ENCODE peak calls at places on chromosome 19, in nine cellular contexts. T is CD8-positive, alpha-beta T cell; S is psoas muscle; C is endothelial cell of umbilical vein; H is RPMI8226; W is amniotic stem cell; I is WTC11; X is RWPE1; K is Calu3. Q is an unnamed sample.
A peak's percentile ranks its signal among the peaks of the same experiment; 100 is the strongest.

GRCh38 chr19:54916822-54917221 is 10.9 kb downstream of the NCR1 start:
- DNase-seq in S (no peak), C (no peak), H (no peak), W (no peak), T (no peak), X (no peak), K (no peak), I (no peak), Q (no peak)

GRCh38 chr19:38152461-38153379 is 71.3 kb downstream of the DPF1 start:
- DNase-seq in X (peak; percentile 34), T (no peak), W (no peak), I (no peak), S (no peak), H (no peak), K (no peak), C (no peak), Q (no peak)

GRCh38 chr19:28213476-28214082 is 999.4 kb downstream of the UQCRFS1 start:
- DNase-seq in T (no peak), X (no peak), K (no peak), I (no peak), C (no peak), S (no peak), W (no peak), H (no peak), Q (peak; percentile 15)

GRCh38 chr19:4508698-4509097 is 9.6 kb downstream of the PLIN4 start:
- DNase-seq in H (no peak), X (no peak), C (no peak), T (no peak), I (no peak), W (no peak), S (peak; percentile 31), K (no peak), Q (no peak)

GRCh38 chr19:13835791-13836723 is 40.8 kb downstream of the ZSWIM4 start:
- DNase-seq in W (no peak), T (no peak), C (no peak), H (no peak), X (no peak), K (no peak), I (no peak), S (peak; percentile 65), Q (no peak)

GRCh38 chr19:18436651-18437478 is 1.1 kb downstream of the ISYNA1 start:
- DNase-seq in H (peak; percentile 86), X (no peak), S (peak; percentile 74), T (peak; percentile 77), K (peak; percentile 84), C (peak; percentile 86), I (peak; percentile 92), W (no peak), Q (no peak)

GRCh38 chr19:18419195-18419698 is at the start of gene SSBP4:
- DNase-seq in X (peak; percentile 89), S (peak; percentile 80), I (peak; percentile 69), K (peak; percentile 79), H (peak; percentile 92), T (peak; percentile 55), W (peak; percentile 60), C (peak; percentile 76), Q (no peak)

GRCh38 chr19:48615145-48616040 is 517 bp upstream of the FAM83E start:
- DNase-seq in H (no peak), X (no peak), T (no peak), W (no peak), K (no peak), S (no peak), I (no peak), C (no peak), Q (no peak)

GRCh38 chr19:29420482-29421185 is 105.2 kb upstream of the VSTM2B start:
- DNase-seq in W (no peak), S (no peak), H (no peak), T (no peak), X (no peak), C (no peak), I (no peak), K (no peak), Q (no peak)

GRCh38 chr19:55172741-55173140 is 6.3 kb upstream of the DNAAF3 start:
- DNase-seq in I (no peak), T (no peak), K (no peak), H (no peak), C (no peak), S (no peak), W (no peak), X (peak; percentile 44), Q (no peak)

GRCh38 chr19:36149673-36150406 is 2.4 kb downstream of the COX7A1 start:
- DNase-seq in S (no peak), K (no peak), I (no peak), T (no peak), H (no peak), W (no peak), C (no peak), X (peak; percentile 79), Q (no peak)

GRCh38 chr19:2815923-2816322 is 3.7 kb upstream of the ZNF554 start:
- DNase-seq in H (no peak), X (no peak), T (no peak), I (no peak), K (no peak), W (no peak), C (no peak), S (no peak), Q (no peak)

GRCh38 chr19:2325261-2326046 is 2.9 kb downstream of the LSM7 start:
- DNase-seq in W (no peak), X (no peak), H (no peak), T (no peak), K (no peak), S (no peak), C (peak; percentile 59), I (no peak), Q (no peak)

GRCh38 chr19:18940791-18941627 is at the start of gene HOMER3:
- DNase-seq in T (peak; percentile 72), I (peak; percentile 71), S (peak; percentile 87), W (peak; percentile 27), H (peak; percentile 84), K (peak; percentile 78), C (peak; percentile 20), X (peak; percentile 92), Q (no peak)

GRCh38 chr19:9937001-9937411 is 691 bp upstream of the OLFM2 start:
- DNase-seq in K (no peak), S (no peak), W (no peak), H (no peak), T (no peak), X (no peak), C (no peak), I (peak; percentile 79), Q (no peak)

GRCh38 chr19:17394891-17395415 is 957 bp upstream of the CCDC194 start:
- DNase-seq in K (peak; percentile 44), W (peak; percentile 19), T (peak; percentile 48), X (peak; percentile 74), S (peak; percentile 71), H (peak; percentile 56), C (peak; percentile 55), I (peak; percentile 75), Q (no peak)

GRCh38 chr19:38710928-38711725 is 33.1 kb downstream of the CAPN12 start:
- DNase-seq in C (no peak), I (no peak), H (no peak), T (no peak), X (no peak), W (no peak), K (no peak), S (peak; percentile 60), Q (no peak)

GRCh38 chr19:45815501-45816216 is 551 bp upstream of the RSPH6A start:
- DNase-seq in S (no peak), X (no peak), K (no peak), C (peak; percentile 44), H (no peak), W (no peak), I (peak; percentile 89), T (no peak), Q (peak; percentile 64)

GRCh38 chr19:5743640-5744039 is 23.2 kb downstream of the CATSPERD start:
- DNase-seq in K (no peak), S (no peak), H (no peak), I (no peak), W (no peak), X (no peak), C (no peak), T (no peak), Q (no peak)

GRCh38 chr19:33186835-33187540 is 7.1 kb upstream of the LRP3 start:
- DNase-seq in I (peak; percentile 17), S (no peak), X (no peak), H (no peak), W (no peak), C (no peak), T (no peak), K (no peak), Q (no peak)

GRCh38 chr19:49282184-49282583 is 42.8 kb downstream of the SLC6A16 start:
- DNase-seq in W (no peak), I (no peak), S (no peak), K (no peak), X (no peak), C (no peak), H (no peak), T (no peak), Q (no peak)

GRCh38 chr19:3440082-3440481 is 40.2 kb downstream of the SMIM24 start:
- DNase-seq in W (no peak), I (peak; percentile 87), H (peak; percentile 50), T (peak; percentile 35), X (no peak), S (peak; percentile 66), K (peak; percentile 60), C (no peak), Q (no peak)

GRCh38 chr19:39155741-39156140 is 30.2 kb downstream of the PAK4 start:
- DNase-seq in H (no peak), C (no peak), I (no peak), X (no peak), K (no peak), S (no peak), T (no peak), W (no peak), Q (no peak)

GRCh38 chr19:31349160-31349881 is at the start of gene TSHZ3:
- DNase-seq in X (peak; percentile 38), T (peak; percentile 12), I (peak; percentile 82), W (peak; percentile 50), S (peak; percentile 81), C (peak; percentile 22), K (no peak), H (no peak), Q (no peak)

GRCh38 chr19:56637976-56638555 is 4.9 kb upstream of the SMIM17 start:
- DNase-seq in K (no peak), S (peak; percentile 50), W (peak; percentile 30), C (peak; percentile 53), H (peak; percentile 91), I (peak; percentile 89), T (peak; percentile 1), X (peak; percentile 38), Q (peak; percentile 42)

GRCh38 chr19:8311461-8312260 is 3.5 kb upstream of the CD320 start:
- DNase-seq in H (peak; percentile 77), S (peak; percentile 40), K (no peak), X (no peak), T (no peak), W (no peak), I (peak; percentile 7), C (peak; percentile 47), Q (no peak)

GRCh38 chr19:38658462-38659306 is 11.2 kb downstream of the ACTN4 start:
- DNase-seq in S (no peak), W (peak; percentile 84), C (peak; percentile 98), K (peak; percentile 84), I (no peak), T (no peak), H (no peak), X (peak; percentile 91), Q (no peak)

GRCh38 chr19:55461974-55462628 is 659 bp upstream of the ISOC2 start:
- DNase-seq in W (no peak), C (peak; percentile 57), H (peak; percentile 56), X (no peak), K (no peak), S (no peak), I (no peak), T (no peak), Q (no peak)

GRCh38 chr19:33749016-33749415 is 47.7 kb upstream of the KCTD15 start:
- DNase-seq in S (no peak), T (no peak), H (no peak), W (no peak), X (no peak), K (no peak), C (no peak), I (no peak), Q (no peak)

GRCh38 chr19:29715695-29716581 is 877 bp upstream of the C19orf12 start:
- DNase-seq in W (no peak), I (no peak), S (no peak), K (no peak), T (no peak), H (no peak), C (no peak), X (no peak), Q (no peak)

GRCh38 chr19:55474269-55475265 is 1.9 kb upstream of the ZNF628 start:
- DNase-seq in S (no peak), W (no peak), T (no peak), X (no peak), K (no peak), I (no peak), H (no peak), C (no peak), Q (no peak)

Q was measured in iPS DF 19.7.